ENCODE peak calls at places on chromosomes 1 and 21, in four cellular contexts. V is HEK293T, C is SK-N-SH, S is K562. P is an unnamed sample.

GRCh38 chr1:154837034-154837678 is 32.9 kb downstream of the KCNN3 start:
- DNase-seq in V (no peak), C (no peak), S (peak; percentile 51), P (no peak)

GRCh38 chr1:94736549-94736948 is 83.6 kb upstream of the SLC44A3 start:
- DNase-seq in V (no peak), C (no peak), S (no peak), P (peak; percentile 58)

GRCh38 chr1:183161391-183161790 is 24.7 kb upstream of the LAMC2 start:
- DNase-seq in V (no peak), C (no peak), S (no peak), P (no peak)

GRCh38 chr1:162849711-162850110 is 11.3 kb downstream of the CCDC190 start:
- DNase-seq in V (no peak), C (no peak), S (no peak), P (no peak)

GRCh38 chr1:203302894-203303293 is 2.4 kb upstream of the BTG2 start:
- DNase-seq in V (no peak), C (no peak), S (no peak), P (no peak)

GRCh38 chr1:172971241-172971640 is 79.5 kb downstream of the TNFSF18 start:
- DNase-seq in V (no peak), C (no peak), S (no peak), P (no peak)

GRCh38 chr1:38929476-38929875 is 12.2 kb downstream of the RHBDL2 start:
- DNase-seq in V (no peak), C (peak; percentile 54), S (no peak), P (no peak)

GRCh38 chr1:173024543-173024942 is 26.2 kb downstream of the TNFSF18 start:
- DNase-seq in V (no peak), C (no peak), S (no peak), P (peak; percentile 62)

GRCh38 chr1:170634293-170634692 is 29.6 kb upstream of the PRRX1 start:
- DNase-seq in V (no peak), C (no peak), S (no peak), P (no peak)

GRCh38 chr1:184110253-184111204 is 59.0 kb downstream of the TSEN15 start:
- DNase-seq in V (no peak), C (peak; percentile 11), S (no peak), P (no peak)

GRCh38 chr1:200739499-200740290 is 1.0 kb downstream of the CAMSAP2 start:
- DNase-seq in V (no peak), C (no peak), S (peak; percentile 63), P (peak; percentile 3)

GRCh38 chr1:219333626-219334025 is 159.9 kb downstream of the LYPLAL1 start:
- DNase-seq in V (no peak), C (no peak), S (no peak), P (no peak)

GRCh38 chr21:46057111-46057709 is 40.7 kb upstream of the COL6A2 start:
- DNase-seq in V (no peak), C (no peak), S (no peak), P (no peak)

GRCh38 chr1:167605576-167605975 is 24.5 kb upstream of the RCSD1 start:
- DNase-seq in V (no peak), C (no peak), S (no peak), P (no peak)

GRCh38 chr1:24957016-24957807 is 27.1 kb upstream of the RUNX3 start:
- DNase-seq in V (no peak), C (no peak), S (no peak), P (no peak)

GRCh38 chr1:84918706-84919105 is 25.7 kb upstream of the LPAR3 start:
- DNase-seq in V (no peak), C (peak; percentile 17), S (no peak), P (no peak)

GRCh38 chr1:37498872-37499617 is 15.5 kb downstream of the MEAF6 start:
- DNase-seq in V (no peak), C (peak; percentile 53), S (no peak), P (no peak)

GRCh38 chr21:26837539-26837938 is 7.7 kb downstream of the ADAMTS1 start:
- DNase-seq in V (no peak), C (no peak), S (no peak), P (no peak)

GRCh38 chr1:170663011-170663410 is 920 bp upstream of the PRRX1 start:
- DNase-seq in V (no peak), C (no peak), S (no peak), P (no peak)

GRCh38 chr21:42654179-42654912 is 925 bp downstream of the PDE9A start:
- DNase-seq in V (peak; percentile 50), C (peak; percentile 79), S (no peak), P (peak; percentile 30)

GRCh38 chr1:8025671-8026144 is 401 bp downstream of the ERRFI1 start:
- DNase-seq in V (no peak), C (no peak), S (no peak), P (no peak)

GRCh38 chr1:10514490-10515235 is 39.9 kb downstream of the PEX14 start:
- DNase-seq in V (no peak), C (peak; percentile 66), S (peak; percentile 47), P (peak; percentile 47)

GRCh38 chr1:117061986-117062415 is 1.9 kb downstream of the TTF2 start:
- DNase-seq in V (no peak), C (no peak), S (no peak), P (no peak)

GRCh38 chr21:45504021-45504515 is 38.2 kb downstream of the SLC19A1 start:
- DNase-seq in V (no peak), C (no peak), S (peak; percentile 40), P (no peak)

GRCh38 chr21:36703626-36704280 is 4.8 kb downstream of the SIM2 start:
- DNase-seq in V (no peak), C (no peak), S (no peak), P (no peak)

GRCh38 chr1:205343431-205344009 is 13.2 kb downstream of the KLHDC8A start:
- DNase-seq in V (no peak), C (peak; percentile 83), S (peak; percentile 34), P (no peak)

GRCh38 chr1:205273551-205273982 is 45.8 kb downstream of the TMCC2 start:
- DNase-seq in V (peak; percentile 95), C (peak; percentile 91), S (peak; percentile 91), P (peak; percentile 65)

GRCh38 chr1:151706464-151707415 is 9.9 kb downstream of the CELF3 start:
- DNase-seq in V (no peak), C (no peak), S (no peak), P (no peak)

GRCh38 chr1:231162300-231162969 is 577 bp downstream of the TRIM67 start:
- DNase-seq in V (peak; percentile 80), C (peak; percentile 78), S (peak; percentile 90), P (peak; percentile 5)

GRCh38 chr1:28313710-28314510 is 14.9 kb upstream of the MED18 start:
- DNase-seq in V (no peak), C (no peak), S (peak; percentile 42), P (peak; percentile 85)

GRCh38 chr21:46116189-46116845 is 18.4 kb downstream of the COL6A2 start:
- DNase-seq in V (no peak), C (peak; percentile 20), S (no peak), P (no peak)

GRCh38 chr1:176522310-176522846 is 59.4 kb downstream of the PAPPA2 start:
- DNase-seq in V (no peak), C (no peak), S (no peak), P (no peak)

GRCh38 chr1:30383131-30383793 is 340.1 kb downstream of the MATN1 start:
- DNase-seq in V (no peak), C (peak; percentile 66), S (no peak), P (no peak)

GRCh38 chr1:30380625-30380984 is 342.8 kb downstream of the MATN1 start:
- DNase-seq in V (no peak), C (no peak), S (no peak), P (no peak)

GRCh38 chr1:30381266-30381665 is 342.1 kb downstream of the MATN1 start:
- DNase-seq in V (no peak), C (no peak), S (no peak), P (no peak)

GRCh38 chr1:30382496-30382895 is 340.9 kb downstream of the MATN1 start:
- DNase-seq in V (no peak), C (no peak), S (no peak), P (no peak)

GRCh38 chr1:30381671-30382365 is 341.6 kb downstream of the MATN1 start:
- DNase-seq in V (no peak), C (no peak), S (no peak), P (no peak)
- TF ChIP-seq FOXM1 in V (no peak), C (no peak), S (no peak), P (no peak)

GRCh38 chr1:248822148-248823032 is 3.3 kb downstream of the SH3BP5L start:
- DNase-seq in V (no peak), C (no peak), S (no peak), P (no peak)
- TF ChIP-seq FOXM1 in V (no peak), C (no peak), S (no peak), P (no peak)

GRCh38 chr1:71464016-71464415 is 383.2 kb upstream of the ZRANB2 start:
- DNase-seq in V (no peak), C (no peak), S (no peak), P (no peak)
- TF ChIP-seq FOXM1 in V (no peak), C (no peak), S (no peak), P (no peak)

GRCh38 chr1:40423951-40424618 is 26.2 kb upstream of the ZFP69B start:
- DNase-seq in V (no peak), C (no peak), S (no peak), P (no peak)

GRCh38 chr1:40423264-40423642 is 27.0 kb upstream of the ZFP69B start:
- DNase-seq in V (no peak), C (no peak), S (no peak), P (no peak)

GRCh38 chr1:40422630-40423263 is 27.5 kb upstream of the ZFP69B start:
- DNase-seq in V (no peak), C (no peak), S (no peak), P (no peak)

GRCh38 chr1:40421348-40421693 is 29.0 kb upstream of the ZFP69B start:
- DNase-seq in V (no peak), C (no peak), S (no peak), P (no peak)

DNA sequence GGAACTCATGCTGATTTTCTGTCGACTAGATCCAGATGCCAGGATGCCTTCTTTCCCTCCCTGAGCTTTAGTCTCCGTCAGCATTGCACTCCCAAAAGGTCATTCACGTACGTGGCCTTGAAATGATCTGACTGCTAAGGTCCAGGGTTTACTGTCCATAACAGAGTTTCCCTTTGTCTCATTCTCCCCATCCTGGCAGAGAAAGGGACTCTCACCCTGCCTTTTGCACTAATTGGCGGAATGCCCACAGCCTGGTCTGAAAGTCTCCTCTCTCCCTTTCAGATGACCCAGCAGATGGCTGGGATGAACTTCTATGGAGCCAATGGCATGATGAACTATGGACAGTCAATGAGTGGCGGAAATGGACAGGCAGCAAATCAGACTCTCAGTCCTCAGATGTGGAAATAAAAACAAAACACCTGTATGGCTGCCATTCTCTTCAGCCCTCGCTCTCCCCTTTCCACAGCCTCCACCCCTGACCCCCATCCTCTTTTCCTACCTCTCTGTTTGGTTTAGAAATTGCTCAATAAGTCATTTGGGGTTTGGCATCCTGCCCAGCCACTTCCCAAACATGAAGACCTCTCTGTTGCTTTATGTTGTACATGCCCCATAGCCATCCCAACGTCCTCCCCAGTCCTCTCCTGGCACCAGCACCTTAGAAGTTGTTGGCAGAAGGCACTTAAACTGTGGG is 28.4 kb upstream of the ZFP69B start:
- DNase-seq in V (no peak), C (no peak), S (no peak), P (peak; percentile 99)
- TF ChIP-seq FOXM1 in V (no peak), C (no peak), S (no peak), P (no peak)

P was measured in HepG2.